ENCODE peak calls at places on chromosomes 5 and 9, in seven cellular contexts. D is left ventricle myocardium inferior, U is heart left ventricle, Q is PC-3, H is IMR-90, T is psoas muscle, N is GM10248. M is an unnamed sample.

GRCh38 chr5:14396071-14396470 is 185.5 kb upstream of the OTULINL start:
- DNase-seq in T (no peak), D (no peak), Q (no peak), H (peak; percentile 52), N (no peak), U (no peak), M (no peak)

GRCh38 chr5:3784854-3785253 is 189.2 kb downstream of the IRX1 start:
- DNase-seq in U (no peak), D (no peak), N (no peak), T (no peak), Q (no peak), H (no peak), M (no peak)

GRCh38 chr5:1966461-1966860 is 83.7 kb upstream of the IRX4 start:
- DNase-seq in H (no peak), N (no peak), U (no peak), T (no peak), Q (no peak), D (no peak), M (no peak)

GRCh38 chr5:72543365-72543764 is 36.2 kb upstream of the ZNF366 start:
- DNase-seq in U (no peak), Q (no peak), H (peak; percentile 69), T (no peak), D (no peak), N (no peak), M (peak; percentile 30)

GRCh38 chr9:87887661-87888480 is 5.2 kb downstream of the SPATA31E1 start:
- DNase-seq in Q (no peak), D (no peak), N (no peak), U (no peak), H (no peak), T (no peak), M (no peak)

GRCh38 chr5:10633271-10634049 is 69.6 kb downstream of the ANKRD33B start:
- DNase-seq in U (peak; percentile 36), Q (no peak), D (no peak), N (no peak), H (no peak), T (no peak), M (no peak)

GRCh38 chr9:108691614-108692013 is 164.2 kb downstream of the ACTL7B start:
- DNase-seq in N (no peak), H (no peak), D (no peak), Q (peak; percentile 76), T (no peak), U (no peak), M (no peak)

GRCh38 chr5:139383275-139383992 is at the start of gene SLC23A1:
- DNase-seq in T (no peak), N (peak; percentile 10), Q (no peak), U (no peak), D (no peak), H (peak; percentile 32), M (no peak)

GRCh38 chr5:140261403-140262171 is 41.3 kb downstream of the PFDN1 start:
- DNase-seq in H (peak; percentile 92), D (peak; percentile 69), U (peak; percentile 70), Q (peak; percentile 86), N (peak; percentile 34), T (peak; percentile 82), M (peak; percentile 52)

GRCh38 chr5:90119531-90119940 is 290.0 kb downstream of the CETN3 start:
- DNase-seq in D (no peak), U (no peak), N (no peak), Q (peak; percentile 85), H (no peak), T (no peak), M (no peak)

GRCh38 chr9:71544464-71544863 is 223.8 kb downstream of the CEMIP2 start:
- DNase-seq in T (no peak), N (no peak), Q (no peak), D (no peak), U (no peak), H (no peak), M (no peak)

GRCh38 chr5:79878721-79879336 is 112.2 kb downstream of the MTX3 start:
- DNase-seq in Q (peak; percentile 31), U (no peak), D (no peak), T (no peak), H (no peak), N (peak; percentile 36), M (no peak)

GRCh38 chr5:128083811-128084227 is 253 bp downstream of the SLC12A2 start:
- DNase-seq in U (no peak), D (no peak), H (peak; percentile 52), N (peak; percentile 70), T (no peak), Q (no peak), M (no peak)

GRCh38 chr5:128082551-128083032 is 974 bp upstream of the SLC12A2 start:
- DNase-seq in D (no peak), H (no peak), Q (no peak), T (no peak), N (no peak), U (no peak), M (no peak)

GRCh38 chr5:128083033-128083810 is at the start of gene SLC12A2:
- DNase-seq in T (peak; percentile 96), U (peak; percentile 93), H (peak; percentile 96), N (peak; percentile 88), D (peak; percentile 92), Q (peak; percentile 92), M (peak; percentile 61)

GRCh38 chr5:128084228-128085167 is 932 bp downstream of the SLC12A2 start:
- DNase-seq in D (peak; percentile 44), U (peak; percentile 44), Q (peak; percentile 44), H (peak; percentile 37), N (peak; percentile 52), T (peak; percentile 70), M (no peak)

DNA sequence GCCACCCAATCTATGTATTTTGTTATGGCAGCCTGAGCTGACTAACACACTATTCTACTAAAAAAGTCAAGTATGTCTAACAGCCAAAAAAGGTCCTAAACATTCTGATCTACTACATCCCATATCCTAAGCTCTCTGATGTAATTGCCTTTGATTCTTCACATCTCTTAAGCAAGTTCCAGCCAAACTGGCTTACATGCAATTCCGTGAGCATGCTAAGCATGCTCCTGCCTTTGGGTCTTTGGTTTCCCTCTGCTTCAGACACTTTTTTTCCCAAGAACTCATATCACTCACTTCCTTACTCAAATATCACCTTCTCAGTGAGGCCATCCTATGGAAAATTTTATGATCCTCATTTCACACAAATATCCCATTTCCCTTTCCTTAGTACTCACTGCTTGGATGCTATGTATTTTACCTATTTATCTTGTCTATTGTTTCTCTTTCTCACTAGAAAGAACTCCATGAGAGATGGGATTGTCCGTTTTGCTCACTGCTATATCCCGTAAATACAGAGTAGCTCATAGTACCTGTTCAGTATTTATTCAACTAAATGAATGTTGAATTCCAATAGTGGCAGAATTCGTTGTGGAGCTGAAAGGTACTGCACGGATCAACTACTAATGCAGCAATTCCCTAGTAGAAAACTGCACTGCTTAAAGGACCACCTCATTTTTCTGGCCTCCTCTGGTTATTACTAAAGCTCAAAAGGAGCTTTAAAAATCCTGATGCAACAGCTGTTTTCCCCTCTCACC is 2.3 kb upstream of the SLC12A2 start:
- DNase-seq in H (no peak), N (no peak), D (no peak), U (no peak), Q (peak; percentile 62), T (no peak), M (no peak)
- TF ChIP-seq CTCF in H (peak; percentile 16), N (no peak), D (no peak), U (no peak), Q (peak; percentile 33), T (peak; percentile 10), M (peak; percentile 23)

GRCh38 chr5:150044712-150045111 is 41.6 kb downstream of the CSF1R start:
- DNase-seq in D (no peak), Q (no peak), U (no peak), N (no peak), T (no peak), H (peak; percentile 33), M (no peak)
- TF ChIP-seq CTCF in D (no peak), Q (no peak), U (no peak), N (no peak), T (no peak), H (no peak), M (no peak)

GRCh38 chr5:169980418-169981053 is at the start of gene INSYN2B:
- DNase-seq in N (peak; percentile 31), Q (peak; percentile 88), H (peak; percentile 87), D (peak; percentile 51), T (peak; percentile 51), U (peak; percentile 56), M (peak; percentile 63)
- TF ChIP-seq CTCF in N (peak; percentile 40), Q (peak; percentile 84), H (peak; percentile 89), D (peak; percentile 71), T (peak; percentile 25), U (peak; percentile 47), M (peak; percentile 59)

GRCh38 chr5:133366438-133366837 is 245.9 kb downstream of the FSTL4 start:
- DNase-seq in Q (peak; percentile 20), H (no peak), N (no peak), D (no peak), T (no peak), U (no peak), M (no peak)

GRCh38 chr5:133364916-133365315 is 247.4 kb downstream of the FSTL4 start:
- DNase-seq in Q (no peak), T (no peak), D (no peak), U (no peak), H (no peak), N (no peak), M (no peak)

GRCh38 chr5:133363807-133364587 is 248.3 kb downstream of the FSTL4 start:
- DNase-seq in T (no peak), N (no peak), U (no peak), D (no peak), Q (no peak), H (no peak), M (no peak)

GRCh38 chr5:133365738-133366137 is 246.6 kb downstream of the FSTL4 start:
- DNase-seq in H (no peak), T (no peak), U (no peak), D (no peak), N (no peak), Q (no peak), M (no peak)

DNA sequence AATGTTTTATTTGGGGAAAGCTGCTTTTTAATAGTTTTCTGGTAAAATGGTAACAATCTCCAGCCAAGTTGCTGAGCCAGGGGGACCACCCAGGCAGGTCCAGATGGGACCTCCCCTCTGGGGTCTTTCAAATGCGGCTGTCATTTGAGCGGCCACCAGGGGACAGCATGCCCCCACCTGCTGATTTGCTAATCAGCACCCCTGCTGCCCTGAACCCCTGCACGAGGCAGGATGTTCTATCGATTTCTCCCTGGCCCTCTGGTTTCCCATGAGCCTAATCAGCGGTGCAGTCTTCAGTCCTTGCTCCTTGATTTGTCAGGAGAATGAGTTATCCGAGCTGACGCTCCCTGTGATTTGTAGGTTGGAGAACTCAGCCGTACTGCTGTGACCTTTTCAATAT is 247.0 kb downstream of the FSTL4 start:
- DNase-seq in Q (no peak), D (no peak), N (no peak), T (no peak), H (no peak), U (no peak), M (no peak)
- TF ChIP-seq CTCF in Q (peak; percentile 46), D (peak; percentile 56), N (no peak), T (no peak), H (peak; percentile 3), U (peak; percentile 9), M (no peak)

DNA sequence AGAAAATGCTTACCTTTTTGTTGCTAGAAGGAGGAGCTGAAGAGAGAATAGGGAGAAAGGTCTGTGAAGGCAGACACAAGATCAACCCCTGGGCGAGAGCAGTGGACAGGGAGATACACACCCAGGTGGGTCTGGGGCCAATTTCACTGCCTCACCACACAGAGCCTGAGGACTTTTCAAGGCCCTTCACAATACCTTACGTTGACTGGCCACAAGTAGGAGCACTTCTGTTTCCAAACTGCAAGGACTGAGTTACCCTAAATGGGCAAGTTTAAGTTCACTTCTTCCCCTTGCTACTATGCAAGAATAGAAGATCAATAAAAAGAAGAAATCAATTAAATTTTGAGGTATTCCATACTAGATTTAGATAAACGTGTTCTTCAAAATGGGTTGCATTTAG is 174.5 kb upstream of the SLC12A2 start:
- DNase-seq in N (peak; percentile 38), T (no peak), D (no peak), Q (peak; percentile 78), H (peak; percentile 55), U (no peak), M (no peak)
- TF ChIP-seq CTCF in N (peak; percentile 54), T (peak; percentile 33), D (peak; percentile 65), Q (peak; percentile 89), H (peak; percentile 50), U (peak; percentile 33), M (peak; percentile 78)